ENCODE peak calls at places on chromosomes 3 and 15, in four cellular contexts. V is RPMI8226; N is Peyer's patch; Y is stimulated activated naive CD8-positive, alpha-beta T cell treated with anti-CD3 and anti-CD28 coated beads, Interleukin-15, amount 100 ng/mL, for 72 hours. H is an unnamed sample.

GRCh38 chr3:73765878-73766564 is 141.3 kb upstream of the PDZRN3 start:
- DNase-seq in V (no peak), N (no peak), Y (no peak), H (no peak)

GRCh38 chr3:81723732-81724313 is 37.6 kb downstream of the GBE1 start:
- DNase-seq in V (no peak), N (no peak), Y (no peak), H (no peak)

GRCh38 chr3:45647148-45647619 is 42.0 kb upstream of the SACM1L start:
- DNase-seq in V (no peak), N (no peak), Y (no peak), H (no peak)

GRCh38 chr15:94951538-94951937 is 720.2 kb downstream of the MCTP2 start:
- DNase-seq in V (no peak), N (no peak), Y (no peak), H (no peak)

GRCh38 chr3:88528494-88528893 is 378.7 kb downstream of the C3orf38 start:
- DNase-seq in V (no peak), N (no peak), Y (no peak), H (no peak)

GRCh38 chr3:183074881-183075280 is 24.4 kb downstream of the MCCC1 start:
- DNase-seq in V (no peak), N (no peak), Y (no peak), H (no peak)

GRCh38 chr15:70195808-70196304 is 98.1 kb upstream of the TLE3 start:
- DNase-seq in V (no peak), N (no peak), Y (no peak), H (peak)

GRCh38 chr15:91032919-91033803 is 10.8 kb upstream of the VPS33B start:
- DNase-seq in V (peak), N (peak), Y (peak), H (peak)

GRCh38 chr15:56249080-56249479 is 5.4 kb upstream of the RFX7 start:
- DNase-seq in V (peak), N (no peak), Y (no peak), H (no peak)

GRCh38 chr3:114451561-114452018 is 157.8 kb downstream of the TIGIT start:
- DNase-seq in V (no peak), N (no peak), Y (no peak), H (no peak)

GRCh38 chr3:179464296-179465092 is 13.2 kb upstream of the GNB4 start:
- DNase-seq in V (peak), N (no peak), Y (peak), H (no peak)

GRCh38 chr3:16770021-16770420 is 114.7 kb upstream of the PLCL2 start:
- DNase-seq in V (no peak), N (no peak), Y (no peak), H (peak)

GRCh38 chr3:58556761-58557181 is 19.8 kb upstream of the ACOX2 start:
- DNase-seq in V (no peak), N (no peak), Y (no peak), H (no peak)

GRCh38 chr15:94253742-94254141 is 22.4 kb downstream of the MCTP2 start:
- DNase-seq in V (no peak), N (no peak), Y (no peak), H (no peak)

GRCh38 chr3:149551500-149551899 is 77.0 kb downstream of the TM4SF4 start:
- DNase-seq in V (no peak), N (no peak), Y (no peak), H (no peak)

GRCh38 chr3:55607844-55608243 is 120.7 kb upstream of the WNT5A start:
- DNase-seq in V (no peak), N (no peak), Y (peak), H (no peak)

GRCh38 chr15:85624241-85624855 is 170.4 kb downstream of the KLHL25 start:
- DNase-seq in V (no peak), N (no peak), Y (no peak), H (no peak)

GRCh38 chr3:138468886-138469285 is 34.5 kb downstream of the ESYT3 start:
- DNase-seq in V (no peak), N (no peak), Y (no peak), H (peak)

GRCh38 chr3:157219215-157219614 is 59.3 kb upstream of the CCNL1 start:
- DNase-seq in V (no peak), N (no peak), Y (no peak), H (no peak)

H was measured in gastrocnemius medialis.